ENCODE peak calls at places on chromosomes 5 and 9, in eight cellular contexts. One of them, this sample, is unnamed.
A peak's percentile ranks its signal among the peaks of the same experiment; 100 is the strongest.

GRCh38 chr9:11158063-11158462 is 545.3 kb upstream of the PTPRD start:
- DNase-seq in dorsolateral prefrontal cortex: no peak
- DNase-seq in type B pancreatic cell: no peak
- DNase-seq in AG09309: no peak
- DNase-seq in cardiac fibroblast: no peak
- DNase-seq in BE2C: no peak
- DNase-seq in bronchial epithelial cell: no peak
- DNase-seq in coronary artery: no peak
- DNase-seq in this sample: no peak

GRCh38 chr5:109743770-109744212 is 54.1 kb downstream of the MAN2A1 start:
- DNase-seq in dorsolateral prefrontal cortex: peak; percentile 53
- DNase-seq in type B pancreatic cell: no peak
- DNase-seq in AG09309: peak; percentile 87
- DNase-seq in cardiac fibroblast: peak; percentile 79
- DNase-seq in BE2C: no peak
- DNase-seq in bronchial epithelial cell: peak; percentile 95
- DNase-seq in coronary artery: no peak
- DNase-seq in this sample: no peak

GRCh38 chr5:150662731-150663516 is 1.9 kb downstream of the MYOZ3 start:
- DNase-seq in dorsolateral prefrontal cortex: no peak
- DNase-seq in type B pancreatic cell: peak; percentile 59
- DNase-seq in AG09309: no peak
- DNase-seq in cardiac fibroblast: no peak
- DNase-seq in BE2C: no peak
- DNase-seq in bronchial epithelial cell: no peak
- DNase-seq in coronary artery: peak; percentile 52
- DNase-seq in this sample: peak; percentile 34

GRCh38 chr5:4977421-4977820 is 162.7 kb upstream of the ADAMTS16 start:
- DNase-seq in dorsolateral prefrontal cortex: no peak
- DNase-seq in type B pancreatic cell: no peak
- DNase-seq in AG09309: no peak
- DNase-seq in cardiac fibroblast: no peak
- DNase-seq in BE2C: no peak
- DNase-seq in bronchial epithelial cell: no peak
- DNase-seq in coronary artery: no peak
- DNase-seq in this sample: no peak

GRCh38 chr9:95126739-95127138 is 190.8 kb downstream of the FANCC start:
- DNase-seq in dorsolateral prefrontal cortex: no peak
- DNase-seq in type B pancreatic cell: no peak
- DNase-seq in AG09309: no peak
- DNase-seq in cardiac fibroblast: no peak
- DNase-seq in BE2C: no peak
- DNase-seq in bronchial epithelial cell: no peak
- DNase-seq in coronary artery: peak; percentile 75
- DNase-seq in this sample: no peak

GRCh38 chr5:177539411-177539810 is 15.0 kb downstream of the FAM193B start:
- DNase-seq in dorsolateral prefrontal cortex: no peak
- DNase-seq in type B pancreatic cell: no peak
- DNase-seq in AG09309: peak; percentile 79
- DNase-seq in cardiac fibroblast: peak; percentile 94
- DNase-seq in BE2C: no peak
- DNase-seq in bronchial epithelial cell: peak; percentile 74
- DNase-seq in coronary artery: no peak
- DNase-seq in this sample: no peak

GRCh38 chr5:93053825-93054224 is 527.2 kb downstream of the NR2F1-AS1 start:
- DNase-seq in dorsolateral prefrontal cortex: no peak
- DNase-seq in type B pancreatic cell: no peak
- DNase-seq in AG09309: no peak
- DNase-seq in cardiac fibroblast: peak; percentile 56
- DNase-seq in BE2C: no peak
- DNase-seq in bronchial epithelial cell: peak; percentile 26
- DNase-seq in coronary artery: no peak
- DNase-seq in this sample: no peak

GRCh38 chr5:115626444-115626823 is 598 bp upstream of the TMED7 start:
- DNase-seq in dorsolateral prefrontal cortex: no peak
- DNase-seq in type B pancreatic cell: no peak
- DNase-seq in AG09309: no peak
- DNase-seq in cardiac fibroblast: peak; percentile 66
- DNase-seq in BE2C: no peak
- DNase-seq in bronchial epithelial cell: no peak
- DNase-seq in coronary artery: no peak
- DNase-seq in this sample: no peak

GRCh38 chr5:169567079-169567478 is 16.5 kb upstream of the SPDL1 start:
- DNase-seq in dorsolateral prefrontal cortex: no peak
- DNase-seq in type B pancreatic cell: no peak
- DNase-seq in AG09309: no peak
- DNase-seq in cardiac fibroblast: peak; percentile 52
- DNase-seq in BE2C: no peak
- DNase-seq in bronchial epithelial cell: peak; percentile 23
- DNase-seq in coronary artery: no peak
- DNase-seq in this sample: no peak

GRCh38 chr5:98205691-98206461 is 567.6 kb upstream of the RGMB start:
- DNase-seq in dorsolateral prefrontal cortex: no peak
- DNase-seq in type B pancreatic cell: no peak
- DNase-seq in AG09309: no peak
- DNase-seq in cardiac fibroblast: no peak
- DNase-seq in BE2C: no peak
- DNase-seq in bronchial epithelial cell: peak; percentile 91
- DNase-seq in coronary artery: no peak
- DNase-seq in this sample: no peak

GRCh38 chr9:20405086-20405485 is 217.2 kb downstream of the MLLT3 start:
- DNase-seq in dorsolateral prefrontal cortex: no peak
- DNase-seq in type B pancreatic cell: no peak
- DNase-seq in AG09309: no peak
- DNase-seq in cardiac fibroblast: no peak
- DNase-seq in BE2C: no peak
- DNase-seq in bronchial epithelial cell: no peak
- DNase-seq in coronary artery: no peak
- DNase-seq in this sample: no peak

GRCh38 chr5:115379622-115380344 is 83.3 kb upstream of the CCDC112 start:
- DNase-seq in dorsolateral prefrontal cortex: no peak
- DNase-seq in type B pancreatic cell: no peak
- DNase-seq in AG09309: no peak
- DNase-seq in cardiac fibroblast: no peak
- DNase-seq in BE2C: no peak
- DNase-seq in bronchial epithelial cell: peak; percentile 84
- DNase-seq in coronary artery: no peak
- DNase-seq in this sample: no peak

GRCh38 chr5:179986328-179986727 is 78.6 kb upstream of the TBC1D9B start:
- DNase-seq in dorsolateral prefrontal cortex: no peak
- DNase-seq in type B pancreatic cell: no peak
- DNase-seq in AG09309: no peak
- DNase-seq in cardiac fibroblast: peak; percentile 15
- DNase-seq in BE2C: no peak
- DNase-seq in bronchial epithelial cell: peak; percentile 44
- DNase-seq in coronary artery: no peak
- DNase-seq in this sample: no peak

GRCh38 chr5:141902416-141902815 is 21.3 kb upstream of the DELE1 start:
- DNase-seq in dorsolateral prefrontal cortex: no peak
- DNase-seq in type B pancreatic cell: no peak
- DNase-seq in AG09309: no peak
- DNase-seq in cardiac fibroblast: no peak
- DNase-seq in BE2C: peak; percentile 46
- DNase-seq in bronchial epithelial cell: no peak
- DNase-seq in coronary artery: no peak
- DNase-seq in this sample: no peak

GRCh38 chr9:81103597-81104471 is 585.5 kb downstream of the TLE1 start:
- DNase-seq in dorsolateral prefrontal cortex: no peak
- DNase-seq in type B pancreatic cell: no peak
- DNase-seq in AG09309: no peak
- DNase-seq in cardiac fibroblast: no peak
- DNase-seq in BE2C: no peak
- DNase-seq in bronchial epithelial cell: no peak
- DNase-seq in coronary artery: no peak
- DNase-seq in this sample: no peak
- TF ChIP-seq CTCF in dorsolateral prefrontal cortex: peak; percentile 28
- TF ChIP-seq CTCF in type B pancreatic cell: peak; percentile 64
- TF ChIP-seq CTCF in AG09309: peak; percentile 55
- TF ChIP-seq CTCF in cardiac fibroblast: peak; percentile 52
- TF ChIP-seq CTCF in BE2C: peak; percentile 62
- TF ChIP-seq CTCF in bronchial epithelial cell: peak; percentile 24
- TF ChIP-seq CTCF in coronary artery: no peak
- TF ChIP-seq CTCF in this sample: peak; percentile 38

DNA sequence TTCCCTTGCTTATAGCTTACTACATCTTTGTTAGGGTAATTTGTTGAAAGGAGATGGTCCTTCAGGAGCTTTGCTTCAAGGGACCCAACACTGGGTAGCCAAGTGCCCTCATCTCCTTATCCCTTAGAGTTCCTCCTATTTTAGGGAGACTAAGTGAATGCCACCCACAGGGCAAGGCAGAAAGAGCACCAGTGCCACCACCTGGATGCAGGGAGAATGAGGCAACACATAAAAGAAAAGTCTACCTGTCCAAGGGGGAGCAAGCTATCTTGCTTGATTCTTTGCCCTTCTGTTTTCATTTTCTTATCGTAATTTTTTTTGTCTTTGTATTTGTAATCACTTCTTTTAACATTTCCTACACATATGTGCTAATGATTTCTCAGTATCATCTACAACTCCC is 205.5 kb downstream of the NPR3 start:
- DNase-seq in dorsolateral prefrontal cortex: no peak
- DNase-seq in type B pancreatic cell: no peak
- DNase-seq in AG09309: peak; percentile 16
- DNase-seq in cardiac fibroblast: peak; percentile 18
- DNase-seq in BE2C: no peak
- DNase-seq in bronchial epithelial cell: peak; percentile 53
- DNase-seq in coronary artery: no peak
- DNase-seq in this sample: no peak
- TF ChIP-seq CTCF in dorsolateral prefrontal cortex: no peak
- TF ChIP-seq CTCF in type B pancreatic cell: peak; percentile 52
- TF ChIP-seq CTCF in AG09309: peak; percentile 86
- TF ChIP-seq CTCF in cardiac fibroblast: peak; percentile 67
- TF ChIP-seq CTCF in BE2C: peak; percentile 15
- TF ChIP-seq CTCF in bronchial epithelial cell: peak; percentile 85
- TF ChIP-seq CTCF in coronary artery: peak; percentile 21
- TF ChIP-seq CTCF in this sample: no peak

DNA sequence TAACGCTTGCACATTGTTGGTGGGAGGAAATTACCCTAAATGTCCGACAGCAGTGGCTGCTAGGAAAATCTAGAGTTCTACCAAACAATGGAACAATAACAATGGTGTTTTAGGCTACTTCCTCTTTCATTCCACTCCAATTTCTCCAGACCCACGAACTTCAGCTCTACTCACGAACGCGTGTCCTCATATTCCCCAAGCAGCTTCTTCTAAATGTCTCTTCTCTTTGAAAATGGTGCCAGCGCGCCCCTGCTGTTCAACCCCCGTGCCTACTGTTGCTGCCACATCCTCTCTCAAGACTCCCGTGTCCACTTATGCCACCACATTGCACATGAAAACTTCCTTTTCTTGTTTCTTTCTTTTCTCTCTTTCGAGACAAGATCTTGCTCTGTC is 25.6 kb downstream of the OR2V2 start:
- DNase-seq in dorsolateral prefrontal cortex: no peak
- DNase-seq in type B pancreatic cell: no peak
- DNase-seq in AG09309: no peak
- DNase-seq in cardiac fibroblast: no peak
- DNase-seq in BE2C: no peak
- DNase-seq in bronchial epithelial cell: no peak
- DNase-seq in coronary artery: no peak
- DNase-seq in this sample: no peak
- TF ChIP-seq CTCF in dorsolateral prefrontal cortex: no peak
- TF ChIP-seq CTCF in type B pancreatic cell: peak; percentile 42
- TF ChIP-seq CTCF in AG09309: no peak
- TF ChIP-seq CTCF in cardiac fibroblast: no peak
- TF ChIP-seq CTCF in BE2C: peak; percentile 30
- TF ChIP-seq CTCF in bronchial epithelial cell: no peak
- TF ChIP-seq CTCF in coronary artery: no peak
- TF ChIP-seq CTCF in this sample: no peak

GRCh38 chr5:43020294-43020711 is 19.8 kb downstream of the ANXA2R start:
- DNase-seq in dorsolateral prefrontal cortex: no peak
- DNase-seq in type B pancreatic cell: no peak
- DNase-seq in AG09309: no peak
- DNase-seq in cardiac fibroblast: peak; percentile 55
- DNase-seq in BE2C: no peak
- DNase-seq in bronchial epithelial cell: no peak
- DNase-seq in coronary artery: no peak
- DNase-seq in this sample: no peak
- TF ChIP-seq CTCF in dorsolateral prefrontal cortex: no peak
- TF ChIP-seq CTCF in type B pancreatic cell: peak; percentile 3
- TF ChIP-seq CTCF in AG09309: no peak
- TF ChIP-seq CTCF in cardiac fibroblast: no peak
- TF ChIP-seq CTCF in BE2C: no peak
- TF ChIP-seq CTCF in bronchial epithelial cell: no peak
- TF ChIP-seq CTCF in coronary artery: no peak
- TF ChIP-seq CTCF in this sample: no peak

GRCh38 chr9:131273791-131274673 is 2.3 kb downstream of the FAM78A start:
- DNase-seq in dorsolateral prefrontal cortex: no peak
- DNase-seq in type B pancreatic cell: no peak
- DNase-seq in AG09309: no peak
- DNase-seq in cardiac fibroblast: no peak
- DNase-seq in BE2C: no peak
- DNase-seq in bronchial epithelial cell: no peak
- DNase-seq in coronary artery: no peak
- DNase-seq in this sample: no peak

GRCh38 chr9:131271506-131271931 is 4.8 kb downstream of the FAM78A start:
- DNase-seq in dorsolateral prefrontal cortex: no peak
- DNase-seq in type B pancreatic cell: no peak
- DNase-seq in AG09309: no peak
- DNase-seq in cardiac fibroblast: no peak
- DNase-seq in BE2C: no peak
- DNase-seq in bronchial epithelial cell: no peak
- DNase-seq in coronary artery: no peak
- DNase-seq in this sample: no peak

GRCh38 chr9:131272212-131272611 is 4.1 kb downstream of the FAM78A start:
- DNase-seq in dorsolateral prefrontal cortex: no peak
- DNase-seq in type B pancreatic cell: no peak
- DNase-seq in AG09309: no peak
- DNase-seq in cardiac fibroblast: no peak
- DNase-seq in BE2C: no peak
- DNase-seq in bronchial epithelial cell: no peak
- DNase-seq in coronary artery: no peak
- DNase-seq in this sample: no peak

GRCh38 chr9:131274674-131275331 is 1.5 kb downstream of the FAM78A start:
- DNase-seq in dorsolateral prefrontal cortex: no peak
- DNase-seq in type B pancreatic cell: no peak
- DNase-seq in AG09309: no peak
- DNase-seq in cardiac fibroblast: no peak
- DNase-seq in BE2C: no peak
- DNase-seq in bronchial epithelial cell: no peak
- DNase-seq in coronary artery: no peak
- DNase-seq in this sample: no peak

GRCh38 chr9:131273146-131273545 is 3.2 kb downstream of the FAM78A start:
- DNase-seq in dorsolateral prefrontal cortex: no peak
- DNase-seq in type B pancreatic cell: no peak
- DNase-seq in AG09309: no peak
- DNase-seq in cardiac fibroblast: no peak
- DNase-seq in BE2C: no peak
- DNase-seq in bronchial epithelial cell: no peak
- DNase-seq in coronary artery: no peak
- DNase-seq in this sample: no peak
- TF ChIP-seq CTCF in dorsolateral prefrontal cortex: no peak
- TF ChIP-seq CTCF in type B pancreatic cell: no peak
- TF ChIP-seq CTCF in AG09309: no peak
- TF ChIP-seq CTCF in cardiac fibroblast: no peak
- TF ChIP-seq CTCF in BE2C: no peak
- TF ChIP-seq CTCF in bronchial epithelial cell: no peak
- TF ChIP-seq CTCF in coronary artery: no peak
- TF ChIP-seq CTCF in this sample: no peak

DNA sequence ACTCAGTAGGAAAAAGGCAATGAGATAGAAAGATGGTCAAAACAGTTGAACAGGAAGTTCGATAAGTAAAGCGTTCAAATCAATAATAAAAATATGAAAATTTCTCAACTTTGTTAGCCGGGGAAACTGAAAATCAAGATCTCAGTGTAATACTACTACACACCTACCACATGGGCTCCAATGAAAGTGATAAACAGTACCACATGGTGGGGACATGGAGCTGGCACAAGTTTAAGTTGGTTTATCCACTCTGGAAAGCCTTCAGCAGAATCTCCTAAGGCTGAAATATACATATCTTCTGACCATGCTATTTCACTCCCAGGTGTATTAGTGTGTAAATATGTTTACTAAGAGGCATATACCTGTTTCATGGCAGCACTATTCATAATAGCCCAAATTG is 126.8 kb downstream of the NXNL2 start:
- DNase-seq in dorsolateral prefrontal cortex: no peak
- DNase-seq in type B pancreatic cell: no peak
- DNase-seq in AG09309: no peak
- DNase-seq in cardiac fibroblast: peak; percentile 38
- DNase-seq in BE2C: no peak
- DNase-seq in bronchial epithelial cell: peak; percentile 5
- DNase-seq in coronary artery: no peak
- DNase-seq in this sample: no peak
- TF ChIP-seq CTCF in dorsolateral prefrontal cortex: no peak
- TF ChIP-seq CTCF in type B pancreatic cell: no peak
- TF ChIP-seq CTCF in AG09309: peak; percentile 28
- TF ChIP-seq CTCF in cardiac fibroblast: no peak
- TF ChIP-seq CTCF in BE2C: peak; percentile 27
- TF ChIP-seq CTCF in bronchial epithelial cell: no peak
- TF ChIP-seq CTCF in coronary artery: no peak
- TF ChIP-seq CTCF in this sample: no peak

This sample was measured in mesothelial cell of epicardium.